ENCODE peak calls at places on chromosomes 5 and 9, in six cellular contexts. D is GM12878, Y is K562, T is SK-N-SH, K is HepG2, J is H1. A is an unnamed sample.

GRCh38 chr5:95941756-95942155 is 19.9 kb downstream of the ELL2 start:
- DNase-seq in D (no peak), Y (no peak), T (no peak), K (no peak), J (no peak), A (no peak)

GRCh38 chr9:136826703-136827582 is 15.3 kb upstream of the AJM1 start:
- DNase-seq in D (no peak), Y (no peak), T (no peak), K (no peak), J (no peak), A (no peak)

GRCh38 chr5:121793791-121794190 is 57.9 kb upstream of the FTMT start:
- DNase-seq in D (no peak), Y (no peak), T (no peak), K (no peak), J (no peak), A (no peak)

GRCh38 chr5:9361835-9362234 is 184.0 kb downstream of the SEMA5A start:
- DNase-seq in D (peak; percentile 96), Y (peak; percentile 64), T (peak; percentile 17), K (peak; percentile 54), J (peak; percentile 83), A (peak; percentile 32)

GRCh38 chr5:154794525-154795234 is 39.5 kb downstream of the LARP1 start:
- DNase-seq in D (no peak), Y (no peak), T (no peak), K (no peak), J (no peak), A (no peak)

GRCh38 chr9:80792721-80793120 is 896.6 kb downstream of the TLE1 start:
- DNase-seq in D (no peak), Y (no peak), T (no peak), K (no peak), J (no peak), A (no peak)

GRCh38 chr5:117299940-117300339 is 725.3 kb upstream of the SEMA6A start:
- DNase-seq in D (no peak), Y (no peak), T (no peak), K (no peak), J (no peak), A (no peak)

GRCh38 chr5:60993875-60994571 is 49.0 kb downstream of the NDUFAF2 start:
- DNase-seq in D (no peak), Y (no peak), T (no peak), K (no peak), J (no peak), A (no peak)

GRCh38 chr9:131838581-131839280 is 98.9 kb upstream of the RAPGEF1 start:
- DNase-seq in D (no peak), Y (no peak), T (no peak), K (no peak), J (no peak), A (no peak)

GRCh38 chr5:10335711-10336470 is 17.6 kb upstream of the MARCHF6 start:
- DNase-seq in D (no peak), Y (no peak), T (no peak), K (peak; percentile 28), J (peak; percentile 28), A (peak; percentile 43)

GRCh38 chr9:111903996-111904395 is 7.4 kb downstream of the UGCG start:
- DNase-seq in D (no peak), Y (no peak), T (peak; percentile 19), K (no peak), J (no peak), A (no peak)

GRCh38 chr5:35487255-35488035 is 130.2 kb upstream of the SPEF2 start:
- DNase-seq in D (no peak), Y (no peak), T (no peak), K (no peak), J (no peak), A (peak; percentile 69)

GRCh38 chr9:96087669-96088299 is 212.3 kb downstream of the ERCC6L2 start:
- DNase-seq in D (no peak), Y (no peak), T (no peak), K (no peak), J (no peak), A (no peak)

GRCh38 chr9:97046228-97046627 is 7.3 kb upstream of the CTSV start:
- DNase-seq in D (no peak), Y (no peak), T (no peak), K (peak; percentile 36), J (peak; percentile 66), A (no peak)

GRCh38 chr5:10691826-10692785 is 68.9 kb downstream of the DAP start:
- DNase-seq in D (no peak), Y (no peak), T (no peak), K (no peak), J (no peak), A (no peak)

GRCh38 chr5:180370861-180371641 is 17.9 kb upstream of the GFPT2 start:
- DNase-seq in D (no peak), Y (no peak), T (no peak), K (no peak), J (no peak), A (no peak)

GRCh38 chr5:116947691-116948528 is 373.3 kb upstream of the SEMA6A start:
- DNase-seq in D (peak; percentile 87), Y (peak; percentile 54), T (peak; percentile 30), K (peak; percentile 76), J (peak; percentile 95), A (peak; percentile 64)

GRCh38 chr9:115672477-115673316 is 480.9 kb upstream of the PAPPA start:
- DNase-seq in D (no peak), Y (no peak), T (no peak), K (peak; percentile 1), J (no peak), A (no peak)

GRCh38 chr9:113386571-113387393 is 10.0 kb upstream of the HDHD3 start:
- DNase-seq in D (no peak), Y (no peak), T (no peak), K (no peak), J (no peak), A (no peak)

GRCh38 chr5:111681414-111681790 is 75.6 kb downstream of the NREP start:
- DNase-seq in D (no peak), Y (no peak), T (no peak), K (no peak), J (no peak), A (no peak)
- H3K4me3 ChIP-seq in D (no peak overlapping the region), Y (no peak overlapping the region), T (peak overlapping the region; percentile 39), K (no peak overlapping the region), J (no peak overlapping the region), A (no peak overlapping the region)

DNA sequence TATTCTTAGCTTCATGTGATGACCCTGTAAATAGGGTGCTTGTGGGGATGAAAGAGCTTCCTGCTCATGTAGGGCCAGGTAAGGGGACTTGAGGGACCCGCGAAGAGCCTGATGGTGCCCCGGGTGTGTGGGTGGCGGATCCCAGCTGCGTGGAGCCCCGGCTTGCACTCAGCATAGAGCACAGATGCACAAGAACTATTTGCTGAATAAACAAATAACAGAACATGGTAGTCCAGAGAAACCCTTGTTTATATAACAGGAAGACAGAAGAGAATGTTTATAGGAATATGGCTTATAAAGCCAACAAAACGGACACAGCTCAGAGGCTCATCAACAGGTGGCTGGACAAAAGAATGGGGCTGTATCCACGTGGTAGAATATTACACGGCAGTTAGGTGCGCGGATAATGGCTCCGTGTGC is 106.9 kb upstream of the COL5A1 start:
- DNase-seq in D (no peak), Y (no peak), T (no peak), K (no peak), J (no peak), A (no peak)
- TF ChIP-seq GABPA in D (no peak), Y (no peak), T (no peak), K (no peak), J (no peak), A (no peak)

DNA sequence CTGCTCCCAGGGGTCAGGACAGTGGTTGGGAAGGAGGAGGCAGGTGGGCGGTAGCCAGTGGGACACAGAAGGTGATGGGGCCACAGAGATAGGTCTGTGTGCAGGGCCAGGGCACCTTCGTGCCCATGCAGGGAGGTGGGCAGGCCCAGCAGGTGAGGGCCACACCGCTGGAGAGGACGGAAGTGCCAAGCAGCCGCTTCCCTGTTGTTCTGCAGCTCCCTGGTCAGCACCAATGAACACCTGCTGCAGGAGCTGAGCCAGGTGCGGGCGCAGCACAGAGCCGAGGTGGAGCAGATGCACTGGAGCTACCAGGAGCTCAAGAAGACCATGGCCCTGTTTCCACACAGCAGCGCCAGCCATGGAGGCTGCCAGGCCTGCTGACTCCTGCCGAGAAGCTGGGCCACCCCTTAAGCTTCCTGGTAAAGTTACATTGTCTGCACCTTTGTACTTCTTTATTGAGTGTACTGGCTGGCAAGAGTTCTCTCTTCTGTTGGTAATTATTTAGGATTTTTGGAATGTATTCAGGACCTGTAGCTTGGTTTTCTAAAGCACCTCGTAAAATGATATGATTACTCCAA is 40.3 kb downstream of the TPPP start:
- DNase-seq in D (no peak), Y (no peak), T (no peak), K (no peak), J (peak; percentile 35), A (no peak)
- TF ChIP-seq CTCF in D (no peak), Y (no peak), T (no peak), K (no peak), J (no peak), A (no peak)

DNA sequence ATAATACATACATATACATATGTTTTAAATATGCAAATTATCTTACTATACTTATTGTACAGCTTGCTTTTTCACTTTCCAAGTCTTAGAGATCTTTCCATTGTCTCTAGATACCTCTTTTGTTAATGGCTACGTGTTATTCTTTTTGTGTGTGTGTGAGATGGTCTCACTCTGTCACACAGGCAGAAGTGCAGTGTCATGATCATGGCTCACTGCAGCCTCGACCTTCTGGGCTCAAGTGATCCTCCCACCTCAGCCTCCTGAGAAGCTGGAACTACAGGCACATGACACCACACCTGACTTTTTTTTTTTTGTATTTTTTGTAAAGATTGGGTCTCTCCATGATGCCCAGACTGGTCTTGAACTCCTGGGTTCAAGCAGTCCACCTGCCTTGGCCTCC is 2.8 kb downstream of the OSMR start:
- DNase-seq in D (no peak), Y (no peak), T (no peak), K (no peak), J (no peak), A (no peak)
- H3K4me3 ChIP-seq in D (no peak overlapping the region), Y (no peak overlapping the region), T (peak overlapping the region; percentile 86), K (no peak overlapping the region), J (no peak overlapping the region), A (no peak overlapping the region)

GRCh38 chr9:38202335-38202938 is 133.4 kb upstream of the SHB start:
- DNase-seq in D (no peak), Y (no peak), T (no peak), K (no peak), J (peak; percentile 39), A (no peak)
- TF ChIP-seq GABPA in D (no peak), Y (no peak), T (no peak), K (no peak), J (no peak), A (no peak)

GRCh38 chr5:178284095-178284675 is 51.6 kb upstream of the PHYKPL start:
- DNase-seq in D (no peak), Y (peak; percentile 48), T (no peak), K (no peak), J (no peak), A (peak; percentile 44)
- TF ChIP-seq CTCF in D (peak; percentile 62), Y (peak; percentile 50), T (peak; percentile 48), K (peak; percentile 30), J (peak; percentile 66), A (peak; percentile 89)

DNA sequence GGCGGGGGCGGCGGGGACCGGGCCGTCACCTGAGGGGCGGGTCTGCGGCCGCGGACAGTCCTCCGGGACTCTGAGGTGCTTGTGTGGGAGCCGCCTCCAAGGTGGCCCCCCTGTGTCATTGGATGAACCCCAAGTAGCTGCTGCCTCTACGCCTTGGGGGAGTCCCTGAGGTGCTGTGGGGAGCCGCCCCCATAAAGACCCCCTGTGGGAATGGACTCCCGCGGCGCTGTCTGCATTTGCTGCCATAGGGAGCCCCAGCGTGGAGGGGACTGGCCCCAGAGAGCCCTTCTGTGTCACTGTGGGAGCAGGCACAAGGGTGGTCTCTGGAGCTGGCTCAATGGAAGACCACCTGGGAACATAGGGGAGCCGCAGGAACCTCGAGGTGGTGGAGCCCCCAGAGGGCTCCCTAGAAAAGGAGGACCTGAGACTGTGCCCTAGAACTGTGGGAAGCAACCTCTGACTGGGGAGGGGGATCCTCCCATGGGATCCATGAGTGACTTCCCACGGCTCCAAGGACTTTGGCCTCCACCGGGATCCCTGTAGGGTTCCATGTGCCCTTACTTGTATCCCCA is 412 bp downstream of the PHF24 start:
- DNase-seq in D (no peak), Y (no peak), T (no peak), K (no peak), J (no peak), A (no peak)
- H3K4me3 ChIP-seq in D (no peak overlapping the region), Y (no peak overlapping the region), T (peak overlapping the region; percentile 54), K (peak overlapping the region; percentile 31), J (peak overlapping the region; percentile 22), A (peak overlapping the region; percentile 21)